ENCODE peak calls at places on chromosome X, in eight cellular contexts. T, S, X, A, G, J, Q and W are unnamed samples.

GRCh38 chrX:6163761-6164160 is 64.9 kb downstream of the NLGN4X start:
- DNase-seq in T (no peak), S (no peak), X (peak), A (no peak), G (no peak), J (no peak), Q (peak), W (no peak)

GRCh38 chrX:26925088-26925487 is 538.1 kb downstream of the PPP4R3C start:
- DNase-seq in T (no peak), S (no peak), X (no peak), A (no peak), G (no peak), J (no peak), Q (peak), W (no peak)

GRCh38 chrX:70255452-70255851 is 4.6 kb downstream of the P2RY4 start:
- DNase-seq in T (no peak), S (no peak), X (no peak), A (no peak), G (no peak), J (no peak), Q (peak), W (no peak)

GRCh38 chrX:39336709-39337294 is 535.5 kb downstream of the MID1IP1 start:
- DNase-seq in T (peak), S (peak), X (peak), A (no peak), G (no peak), J (peak), Q (peak), W (no peak)

GRCh38 chrX:21382715-21383114 is 8.5 kb downstream of the CNKSR2 start:
- DNase-seq in T (no peak), S (no peak), X (no peak), A (no peak), G (no peak), J (no peak), Q (no peak), W (no peak)

GRCh38 chrX:76253432-76253831 is 80.6 kb downstream of the PBDC1 start:
- DNase-seq in T (peak), S (no peak), X (peak), A (peak), G (peak), J (peak), Q (peak), W (peak)

GRCh38 chrX:121579016-121579760 is 531.8 kb downstream of the GLUD2 start:
- DNase-seq in T (peak), S (no peak), X (peak), A (peak), G (peak), J (peak), Q (peak), W (peak)

GRCh38 chrX:31233941-31234496 is 162.2 kb upstream of the FTHL17 start:
- DNase-seq in T (no peak), S (no peak), X (no peak), A (no peak), G (no peak), J (no peak), Q (no peak), W (no peak)

GRCh38 chrX:48468247-48468671 is 1.8 kb downstream of the SLC38A5 start:
- DNase-seq in T (no peak), S (peak), X (no peak), A (no peak), G (peak), J (no peak), Q (no peak), W (no peak)

GRCh38 chrX:63810746-63811145 is 25.7 kb upstream of the ARHGEF9 start:
- DNase-seq in T (no peak), S (no peak), X (no peak), A (peak), G (no peak), J (no peak), Q (no peak), W (no peak)

GRCh38 chrX:47936224-47936939 is 67.4 kb downstream of the ZNF182 start:
- DNase-seq in T (no peak), S (no peak), X (no peak), A (no peak), G (no peak), J (no peak), Q (no peak), W (no peak)

GRCh38 chrX:30874851-30875250 is 14.2 kb downstream of the TAB3 start:
- DNase-seq in T (no peak), S (no peak), X (no peak), A (no peak), G (no peak), J (no peak), Q (no peak), W (no peak)

GRCh38 chrX:39983715-39984114 is 114.0 kb downstream of the BCOR start:
- DNase-seq in T (peak), S (no peak), X (peak), A (no peak), G (no peak), J (no peak), Q (peak), W (peak)

GRCh38 chrX:130523460-130524394 is 121.9 kb downstream of the RBMX2 start:
- DNase-seq in T (peak), S (no peak), X (peak), A (peak), G (peak), J (no peak), Q (peak), W (no peak)

GRCh38 chrX:145631461-145631951 is 186.1 kb upstream of the SLITRK2 start:
- DNase-seq in T (no peak), S (no peak), X (no peak), A (no peak), G (no peak), J (no peak), Q (no peak), W (no peak)

GRCh38 chrX:154458116-154458953 is at the start of gene PLXNA3:
- DNase-seq in T (no peak), S (no peak), X (no peak), A (peak), G (no peak), J (no peak), Q (peak), W (peak)

GRCh38 chrX:11591712-11592351 is 73.9 kb downstream of the ARHGAP6 start:
- DNase-seq in T (no peak), S (no peak), X (no peak), A (no peak), G (no peak), J (no peak), Q (no peak), W (no peak)

GRCh38 chrX:13364230-13364629 is 44.4 kb upstream of the ATXN3L start:
- DNase-seq in T (no peak), S (no peak), X (no peak), A (no peak), G (no peak), J (no peak), Q (no peak), W (no peak)

GRCh38 chrX:37834937-37835336 is 12.4 kb downstream of the DYNLT3 start:
- DNase-seq in T (no peak), S (no peak), X (no peak), A (no peak), G (no peak), J (no peak), Q (peak), W (no peak)

GRCh38 chrX:109863811-109864210 is 130.8 kb upstream of the ACSL4 start:
- DNase-seq in T (no peak), S (no peak), X (no peak), A (no peak), G (no peak), J (no peak), Q (no peak), W (no peak)

GRCh38 chrX:47030339-47030738 is 47.9 kb upstream of the RGN start:
- DNase-seq in T (peak), S (no peak), X (peak), A (peak), G (peak), J (peak), Q (peak), W (peak)

GRCh38 chrX:30301977-30302376 is 7.2 kb downstream of the NR0B1 start:
- DNase-seq in T (peak), S (no peak), X (peak), A (no peak), G (peak), J (no peak), Q (peak), W (no peak)

GRCh38 chrX:24023972-24024664 is 2.9 kb downstream of the KLHL15 start:
- DNase-seq in T (peak), S (no peak), X (peak), A (no peak), G (peak), J (no peak), Q (peak), W (peak)

GRCh38 chrX:118872102-118872566 is 48.5 kb downstream of the ZCCHC12 start:
- DNase-seq in T (peak), S (peak), X (no peak), A (peak), G (no peak), J (peak), Q (peak), W (no peak)

GRCh38 chrX:29903365-29903764 is 312.0 kb upstream of the MAGEB2 start:
- DNase-seq in T (no peak), S (no peak), X (peak), A (no peak), G (no peak), J (no peak), Q (peak), W (no peak)

GRCh38 chrX:152884171-152884570 is 13.7 kb upstream of the ZNF185 start:
- DNase-seq in T (no peak), S (no peak), X (no peak), A (no peak), G (no peak), J (no peak), Q (no peak), W (peak)

GRCh38 chrX:11789809-11790208 is 31.8 kb downstream of the MSL3 start:
- DNase-seq in T (no peak), S (no peak), X (no peak), A (no peak), G (no peak), J (no peak), Q (no peak), W (no peak)

GRCh38 chrX:49066278-49066677 is 7.5 kb downstream of the CCDC120 start:
- DNase-seq in T (no peak), S (no peak), X (no peak), A (no peak), G (no peak), J (no peak), Q (no peak), W (no peak)

GRCh38 chrX:25178555-25178954 is 162.8 kb upstream of the ARX start:
- DNase-seq in T (no peak), S (no peak), X (no peak), A (no peak), G (no peak), J (no peak), Q (no peak), W (no peak)

GRCh38 chrX:14528629-14529287 is 578 bp upstream of the GLRA2 start:
- DNase-seq in T (peak), S (peak), X (peak), A (peak), G (peak), J (peak), Q (peak), W (peak)

GRCh38 chrX:124257924-124258706 is 74.3 kb upstream of the TEX13D start:
- DNase-seq in T (no peak), S (no peak), X (no peak), A (no peak), G (no peak), J (no peak), Q (no peak), W (no peak)